ENCODE peak calls at places on chromosomes 4 and X, in nine cellular contexts. One of them, this sample, is unnamed.

GRCh38 chrX:84363674-84364073 is 138.6 kb downstream of the HDX start:
- DNase-seq in MM.1S: peak
- DNase-seq in kidney: no peak
- DNase-seq in GM10248: no peak
- DNase-seq in OCI-LY7: no peak
- DNase-seq in CD4-positive, alpha-beta T cell: no peak
- DNase-seq in body of pancreas: no peak
- DNase-seq in A673: no peak
- DNase-seq in HFF-Myc: no peak
- DNase-seq in this sample: no peak

GRCh38 chrX:133676344-133677122 is 261.2 kb upstream of the GPC4 start:
- DNase-seq in body of pancreas: peak
- DNase-seq in CD4-positive, alpha-beta T cell: no peak
- DNase-seq in kidney: no peak
- DNase-seq in A673: no peak
- DNase-seq in OCI-LY7: no peak
- DNase-seq in HFF-Myc: no peak
- DNase-seq in MM.1S: no peak
- DNase-seq in GM10248: no peak
- DNase-seq in this sample: no peak

GRCh38 chrX:28108186-28108945 is 127.1 kb upstream of the DCAF8L1 start:
- DNase-seq in OCI-LY7: no peak
- DNase-seq in GM10248: no peak
- DNase-seq in body of pancreas: no peak
- DNase-seq in MM.1S: no peak
- DNase-seq in HFF-Myc: no peak
- DNase-seq in A673: no peak
- DNase-seq in CD4-positive, alpha-beta T cell: no peak
- DNase-seq in kidney: no peak
- DNase-seq in this sample: no peak

GRCh38 chr4:65880594-65880993 is 210.3 kb upstream of the EPHA5 start:
- DNase-seq in GM10248: no peak
- DNase-seq in A673: peak
- DNase-seq in OCI-LY7: no peak
- DNase-seq in body of pancreas: no peak
- DNase-seq in HFF-Myc: no peak
- DNase-seq in MM.1S: no peak
- DNase-seq in kidney: no peak
- DNase-seq in CD4-positive, alpha-beta T cell: no peak
- DNase-seq in this sample: peak

GRCh38 chrX:63932006-63932405 is 147.0 kb upstream of the ARHGEF9 start:
- DNase-seq in HFF-Myc: no peak
- DNase-seq in kidney: no peak
- DNase-seq in A673: no peak
- DNase-seq in body of pancreas: no peak
- DNase-seq in MM.1S: no peak
- DNase-seq in GM10248: no peak
- DNase-seq in OCI-LY7: no peak
- DNase-seq in CD4-positive, alpha-beta T cell: no peak
- DNase-seq in this sample: no peak

GRCh38 chrX:31461266-31461665 is 389.4 kb upstream of the FTHL17 start:
- DNase-seq in CD4-positive, alpha-beta T cell: no peak
- DNase-seq in OCI-LY7: no peak
- DNase-seq in MM.1S: no peak
- DNase-seq in A673: no peak
- DNase-seq in body of pancreas: no peak
- DNase-seq in HFF-Myc: no peak
- DNase-seq in GM10248: no peak
- DNase-seq in kidney: no peak
- DNase-seq in this sample: peak

GRCh38 chr4:97917115-97917514 is 226.2 kb downstream of the STPG2 start:
- DNase-seq in CD4-positive, alpha-beta T cell: no peak
- DNase-seq in A673: no peak
- DNase-seq in MM.1S: no peak
- DNase-seq in kidney: peak
- DNase-seq in body of pancreas: no peak
- DNase-seq in GM10248: no peak
- DNase-seq in OCI-LY7: no peak
- DNase-seq in HFF-Myc: no peak
- DNase-seq in this sample: no peak

GRCh38 chr4:40547446-40548132 is 82.1 kb downstream of the RBM47 start:
- DNase-seq in CD4-positive, alpha-beta T cell: no peak
- DNase-seq in GM10248: no peak
- DNase-seq in OCI-LY7: no peak
- DNase-seq in body of pancreas: no peak
- DNase-seq in HFF-Myc: no peak
- DNase-seq in MM.1S: no peak
- DNase-seq in kidney: no peak
- DNase-seq in A673: no peak
- DNase-seq in this sample: no peak

GRCh38 chrX:54950730-54951375 is 30.2 kb downstream of the TRO start:
- DNase-seq in GM10248: no peak
- DNase-seq in A673: no peak
- DNase-seq in body of pancreas: peak
- DNase-seq in kidney: no peak
- DNase-seq in HFF-Myc: no peak
- DNase-seq in MM.1S: no peak
- DNase-seq in CD4-positive, alpha-beta T cell: no peak
- DNase-seq in OCI-LY7: no peak
- DNase-seq in this sample: no peak

GRCh38 chrX:78595901-78596502 is 63.1 kb downstream of the RTL3 start:
- DNase-seq in OCI-LY7: peak
- DNase-seq in HFF-Myc: no peak
- DNase-seq in A673: peak
- DNase-seq in GM10248: no peak
- DNase-seq in MM.1S: peak
- DNase-seq in kidney: no peak
- DNase-seq in CD4-positive, alpha-beta T cell: no peak
- DNase-seq in body of pancreas: no peak
- DNase-seq in this sample: no peak

GRCh38 chr4:25976780-25977179 is 62.8 kb downstream of the SMIM20 start:
- DNase-seq in HFF-Myc: no peak
- DNase-seq in MM.1S: no peak
- DNase-seq in OCI-LY7: no peak
- DNase-seq in A673: no peak
- DNase-seq in kidney: no peak
- DNase-seq in CD4-positive, alpha-beta T cell: no peak
- DNase-seq in body of pancreas: no peak
- DNase-seq in GM10248: no peak
- DNase-seq in this sample: no peak

GRCh38 chr4:15557806-15558550 is 88.3 kb downstream of the CC2D2A start:
- DNase-seq in A673: no peak
- DNase-seq in OCI-LY7: no peak
- DNase-seq in kidney: no peak
- DNase-seq in CD4-positive, alpha-beta T cell: no peak
- DNase-seq in body of pancreas: no peak
- DNase-seq in HFF-Myc: no peak
- DNase-seq in MM.1S: no peak
- DNase-seq in GM10248: no peak
- DNase-seq in this sample: peak

GRCh38 chr4:153488006-153488718 is 22.0 kb downstream of the TMEM131L start:
- DNase-seq in HFF-Myc: no peak
- DNase-seq in body of pancreas: no peak
- DNase-seq in MM.1S: no peak
- DNase-seq in kidney: peak
- DNase-seq in A673: no peak
- DNase-seq in GM10248: peak
- DNase-seq in OCI-LY7: no peak
- DNase-seq in CD4-positive, alpha-beta T cell: peak
- DNase-seq in this sample: peak

GRCh38 chr4:107037188-107037587 is 1.1 kb upstream of the DKK2 start:
- DNase-seq in A673: peak
- DNase-seq in body of pancreas: peak
- DNase-seq in CD4-positive, alpha-beta T cell: no peak
- DNase-seq in HFF-Myc: no peak
- DNase-seq in GM10248: peak
- DNase-seq in kidney: peak
- DNase-seq in OCI-LY7: no peak
- DNase-seq in MM.1S: no peak
- DNase-seq in this sample: peak

GRCh38 chr4:168843635-168844034 is 166.4 kb downstream of the CBR4 start:
- DNase-seq in A673: no peak
- DNase-seq in kidney: no peak
- DNase-seq in MM.1S: no peak
- DNase-seq in CD4-positive, alpha-beta T cell: no peak
- DNase-seq in body of pancreas: no peak
- DNase-seq in HFF-Myc: no peak
- DNase-seq in OCI-LY7: no peak
- DNase-seq in GM10248: no peak
- DNase-seq in this sample: peak

GRCh38 chr4:152422817-152423320 is 113.0 kb downstream of the FBXW7 start:
- DNase-seq in kidney: no peak
- DNase-seq in OCI-LY7: no peak
- DNase-seq in MM.1S: no peak
- DNase-seq in GM10248: no peak
- DNase-seq in A673: no peak
- DNase-seq in body of pancreas: no peak
- DNase-seq in CD4-positive, alpha-beta T cell: no peak
- DNase-seq in HFF-Myc: no peak
- DNase-seq in this sample: peak

GRCh38 chr4:156976147-156976546 is 4.5 kb upstream of the PDGFC start:
- DNase-seq in GM10248: no peak
- DNase-seq in kidney: no peak
- DNase-seq in OCI-LY7: no peak
- DNase-seq in MM.1S: no peak
- DNase-seq in A673: no peak
- DNase-seq in HFF-Myc: peak
- DNase-seq in body of pancreas: no peak
- DNase-seq in CD4-positive, alpha-beta T cell: no peak
- DNase-seq in this sample: peak

GRCh38 chrX:41720125-41720780 is 3.7 kb upstream of the GPR82 start:
- DNase-seq in body of pancreas: no peak
- DNase-seq in HFF-Myc: no peak
- DNase-seq in GM10248: peak
- DNase-seq in MM.1S: no peak
- DNase-seq in kidney: no peak
- DNase-seq in A673: no peak
- DNase-seq in OCI-LY7: peak
- DNase-seq in CD4-positive, alpha-beta T cell: peak
- DNase-seq in this sample: peak

GRCh38 chr4:5217411-5217810 is 166.1 kb downstream of the STK32B start:
- DNase-seq in CD4-positive, alpha-beta T cell: no peak
- DNase-seq in MM.1S: no peak
- DNase-seq in OCI-LY7: no peak
- DNase-seq in A673: no peak
- DNase-seq in kidney: no peak
- DNase-seq in GM10248: no peak
- DNase-seq in HFF-Myc: no peak
- DNase-seq in body of pancreas: no peak
- DNase-seq in this sample: no peak

GRCh38 chr4:51868449-51868847 is 25.5 kb downstream of the DCUN1D4 start:
- DNase-seq in kidney: no peak
- DNase-seq in CD4-positive, alpha-beta T cell: no peak
- DNase-seq in HFF-Myc: no peak
- DNase-seq in A673: no peak
- DNase-seq in body of pancreas: no peak
- DNase-seq in MM.1S: no peak
- DNase-seq in GM10248: no peak
- DNase-seq in OCI-LY7: no peak
- DNase-seq in this sample: no peak
- TF ChIP-seq CTCF in kidney: no peak
- TF ChIP-seq CTCF in CD4-positive, alpha-beta T cell: no peak
- TF ChIP-seq CTCF in HFF-Myc: no peak
- TF ChIP-seq CTCF in A673: no peak
- TF ChIP-seq CTCF in body of pancreas: no peak
- TF ChIP-seq CTCF in MM.1S: no peak
- TF ChIP-seq CTCF in GM10248: no peak
- TF ChIP-seq CTCF in OCI-LY7: no peak
- TF ChIP-seq CTCF in this sample: no peak

GRCh38 chr4:170259631-170260153 is 169.9 kb upstream of the AADAT start:
- DNase-seq in OCI-LY7: peak
- DNase-seq in CD4-positive, alpha-beta T cell: no peak
- DNase-seq in A673: peak
- DNase-seq in MM.1S: peak
- DNase-seq in body of pancreas: peak
- DNase-seq in kidney: no peak
- DNase-seq in HFF-Myc: peak
- DNase-seq in GM10248: peak
- DNase-seq in this sample: peak
- TF ChIP-seq CTCF in OCI-LY7: peak
- TF ChIP-seq CTCF in CD4-positive, alpha-beta T cell: no peak
- TF ChIP-seq CTCF in A673: peak
- TF ChIP-seq CTCF in MM.1S: peak
- TF ChIP-seq CTCF in body of pancreas: peak
- TF ChIP-seq CTCF in kidney: peak
- TF ChIP-seq CTCF in HFF-Myc: peak
- TF ChIP-seq CTCF in GM10248: peak
- TF ChIP-seq CTCF in this sample: peak

GRCh38 chr4:55733874-55734437 is 85.6 kb upstream of the EXOC1L start:
- DNase-seq in OCI-LY7: no peak
- DNase-seq in A673: peak
- DNase-seq in CD4-positive, alpha-beta T cell: no peak
- DNase-seq in kidney: peak
- DNase-seq in HFF-Myc: peak
- DNase-seq in MM.1S: no peak
- DNase-seq in body of pancreas: peak
- DNase-seq in GM10248: no peak
- DNase-seq in this sample: peak

GRCh38 chr4:55732864-55733263 is 86.7 kb upstream of the EXOC1L start:
- DNase-seq in kidney: no peak
- DNase-seq in A673: no peak
- DNase-seq in CD4-positive, alpha-beta T cell: no peak
- DNase-seq in body of pancreas: no peak
- DNase-seq in OCI-LY7: no peak
- DNase-seq in HFF-Myc: no peak
- DNase-seq in GM10248: no peak
- DNase-seq in MM.1S: no peak
- DNase-seq in this sample: no peak

DNA sequence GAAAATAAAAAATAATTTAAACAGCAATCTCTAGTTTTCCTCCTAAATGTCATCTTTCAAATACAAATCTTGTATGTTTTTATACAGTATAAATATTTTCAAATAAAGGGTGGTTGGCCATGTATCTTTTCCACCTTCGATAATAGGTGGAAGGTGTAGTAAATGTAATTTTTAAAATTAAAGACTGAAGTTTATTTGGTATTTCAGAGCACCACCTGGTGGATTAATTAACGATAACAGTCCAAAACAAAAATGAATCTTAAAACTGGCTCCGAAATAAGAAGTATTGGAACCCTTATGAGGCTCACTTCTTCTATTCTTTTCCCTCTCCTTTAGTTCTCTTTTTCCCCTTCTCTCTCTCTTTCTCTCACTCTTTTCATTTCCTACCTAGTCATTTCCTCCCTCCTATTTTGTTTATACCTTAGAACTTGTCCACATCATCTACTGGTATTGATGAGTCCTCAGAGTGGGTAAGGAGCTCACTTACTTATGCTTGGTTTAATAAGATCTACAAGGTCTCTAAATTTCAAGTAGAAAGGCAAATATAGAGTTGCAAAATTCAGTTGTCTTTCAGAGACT is 82.9 kb upstream of the EXOC1L start:
- DNase-seq in HFF-Myc: no peak
- DNase-seq in kidney: no peak
- DNase-seq in GM10248: peak
- DNase-seq in OCI-LY7: peak
- DNase-seq in A673: peak
- DNase-seq in MM.1S: peak
- DNase-seq in CD4-positive, alpha-beta T cell: no peak
- DNase-seq in body of pancreas: no peak
- DNase-seq in this sample: peak
- TF ChIP-seq CTCF in HFF-Myc: no peak
- TF ChIP-seq CTCF in kidney: peak
- TF ChIP-seq CTCF in GM10248: peak
- TF ChIP-seq CTCF in OCI-LY7: peak
- TF ChIP-seq CTCF in A673: peak
- TF ChIP-seq CTCF in MM.1S: peak
- TF ChIP-seq CTCF in CD4-positive, alpha-beta T cell: no peak
- TF ChIP-seq CTCF in body of pancreas: peak
- TF ChIP-seq CTCF in this sample: peak

GRCh38 chr4:143287571-143287923 is 49.1 kb upstream of the GAB1 start:
- DNase-seq in kidney: no peak
- DNase-seq in HFF-Myc: no peak
- DNase-seq in MM.1S: no peak
- DNase-seq in A673: peak
- DNase-seq in body of pancreas: no peak
- DNase-seq in CD4-positive, alpha-beta T cell: no peak
- DNase-seq in OCI-LY7: peak
- DNase-seq in GM10248: no peak
- DNase-seq in this sample: no peak
- TF ChIP-seq CTCF in kidney: no peak
- TF ChIP-seq CTCF in HFF-Myc: no peak
- TF ChIP-seq CTCF in MM.1S: no peak
- TF ChIP-seq CTCF in A673: no peak
- TF ChIP-seq CTCF in body of pancreas: no peak
- TF ChIP-seq CTCF in CD4-positive, alpha-beta T cell: no peak
- TF ChIP-seq CTCF in OCI-LY7: peak
- TF ChIP-seq CTCF in GM10248: no peak
- TF ChIP-seq CTCF in this sample: no peak

This sample was measured in bronchial epithelial cell.